ENCODE peak calls at places on chromosomes 7 and 10, in seven cellular contexts. L is Daoy, Y is GM23338, O is OCI-LY7, X is ELR, V is HEK293T, F is SK-N-MC. B is an unnamed sample.

GRCh38 chr10:18625906-18626305 is 25.5 kb downstream of the NSUN6 start:
- DNase-seq in L (no peak), Y (no peak), O (no peak), X (no peak), V (no peak), F (no peak), B (no peak)

GRCh38 chr7:106282374-106282773 is 2.4 kb downstream of the NAMPT start:
- DNase-seq in L (no peak), Y (no peak), O (no peak), X (no peak), V (no peak), F (no peak), B (no peak)

GRCh38 chr7:67765481-67765880 is 768.8 kb downstream of the TYW1 start:
- DNase-seq in L (no peak), Y (no peak), O (no peak), X (no peak), V (no peak), F (no peak), B (no peak)

GRCh38 chr10:68333452-68333851 is 724 bp upstream of the PBLD start:
- DNase-seq in L (no peak), Y (no peak), O (no peak), X (peak; percentile 24), V (no peak), F (no peak), B (no peak)

GRCh38 chr10:120278069-120278468 is 179.0 kb upstream of the PLPP4 start:
- DNase-seq in L (no peak), Y (peak; percentile 76), O (no peak), X (no peak), V (no peak), F (no peak), B (no peak)

GRCh38 chr10:119132521-119133345 is 28.8 kb downstream of the DENND10 start:
- DNase-seq in L (no peak), Y (no peak), O (no peak), X (no peak), V (no peak), F (no peak), B (no peak)

GRCh38 chr7:118753464-118753863 is 529.0 kb downstream of the ANKRD7 start:
- DNase-seq in L (no peak), Y (no peak), O (no peak), X (no peak), V (no peak), F (no peak), B (no peak)

GRCh38 chr10:33463011-33463410 is 128.5 kb upstream of the NRP1 start:
- DNase-seq in L (no peak), Y (no peak), O (no peak), X (no peak), V (no peak), F (no peak), B (no peak)